ENCODE peak calls at places on chromosomes 13 and 19, in nine cellular contexts. One of them, this sample, is unnamed.

GRCh38 chr19:15154002-15154612 is 46.7 kb downstream of the NOTCH3 start:
- DNase-seq in left lung: no peak
- DNase-seq in CD8-positive, alpha-beta memory T cell: no peak
- DNase-seq in OCI-LY7: peak; percentile 55
- DNase-seq in transverse colon: peak; percentile 38
- DNase-seq in astrocyte: no peak
- DNase-seq in HCT116: peak; percentile 37
- DNase-seq in adrenal gland: no peak
- DNase-seq in pancreas: no peak
- DNase-seq in this sample: no peak

GRCh38 chr19:16608290-16608704 is 19.7 kb downstream of the MED26 start:
- DNase-seq in pancreas: peak; percentile 36
- DNase-seq in adrenal gland: peak; percentile 78
- DNase-seq in transverse colon: peak; percentile 60
- DNase-seq in CD8-positive, alpha-beta memory T cell: no peak
- DNase-seq in astrocyte: peak; percentile 73
- DNase-seq in OCI-LY7: no peak
- DNase-seq in left lung: no peak
- DNase-seq in HCT116: no peak
- DNase-seq in this sample: no peak

GRCh38 chr13:41352935-41353801 is 42.1 kb downstream of the NAA16 start:
- DNase-seq in left lung: no peak
- DNase-seq in transverse colon: no peak
- DNase-seq in pancreas: no peak
- DNase-seq in CD8-positive, alpha-beta memory T cell: peak; percentile 60
- DNase-seq in astrocyte: peak; percentile 15
- DNase-seq in HCT116: peak; percentile 62
- DNase-seq in OCI-LY7: peak; percentile 63
- DNase-seq in adrenal gland: no peak
- DNase-seq in this sample: no peak

GRCh38 chr19:8517551-8518442 is 3.8 kb upstream of the ZNF414 start:
- DNase-seq in adrenal gland: no peak
- DNase-seq in CD8-positive, alpha-beta memory T cell: peak; percentile 65
- DNase-seq in HCT116: no peak
- DNase-seq in transverse colon: no peak
- DNase-seq in astrocyte: no peak
- DNase-seq in OCI-LY7: peak; percentile 52
- DNase-seq in pancreas: no peak
- DNase-seq in left lung: no peak
- DNase-seq in this sample: no peak

GRCh38 chr19:40286674-40287421 is 1.7 kb upstream of the AKT2 start:
- DNase-seq in astrocyte: no peak
- DNase-seq in adrenal gland: no peak
- DNase-seq in OCI-LY7: peak; percentile 39
- DNase-seq in left lung: peak; percentile 8
- DNase-seq in pancreas: no peak
- DNase-seq in HCT116: no peak
- DNase-seq in transverse colon: no peak
- DNase-seq in CD8-positive, alpha-beta memory T cell: no peak
- DNase-seq in this sample: no peak

GRCh38 chr19:36488118-36488815 is 1.1 kb downstream of the ZNF566 start:
- DNase-seq in pancreas: no peak
- DNase-seq in adrenal gland: no peak
- DNase-seq in left lung: no peak
- DNase-seq in CD8-positive, alpha-beta memory T cell: no peak
- DNase-seq in astrocyte: peak; percentile 42
- DNase-seq in transverse colon: no peak
- DNase-seq in OCI-LY7: peak; percentile 26
- DNase-seq in HCT116: no peak
- DNase-seq in this sample: no peak

GRCh38 chr13:66528903-66529576 is 701.1 kb downstream of the PCDH9 start:
- DNase-seq in CD8-positive, alpha-beta memory T cell: no peak
- DNase-seq in left lung: no peak
- DNase-seq in HCT116: no peak
- DNase-seq in transverse colon: no peak
- DNase-seq in pancreas: no peak
- DNase-seq in adrenal gland: no peak
- DNase-seq in astrocyte: peak; percentile 29
- DNase-seq in OCI-LY7: no peak
- DNase-seq in this sample: no peak

GRCh38 chr19:41299755-41300089 is 10.2 kb upstream of the CCDC97 start:
- DNase-seq in OCI-LY7: no peak
- DNase-seq in left lung: no peak
- DNase-seq in transverse colon: peak; percentile 66
- DNase-seq in HCT116: no peak
- DNase-seq in astrocyte: peak; percentile 42
- DNase-seq in adrenal gland: peak; percentile 52
- DNase-seq in CD8-positive, alpha-beta memory T cell: peak; percentile 60
- DNase-seq in pancreas: no peak
- DNase-seq in this sample: peak; percentile 75

GRCh38 chr19:2636897-2637683 is 65.4 kb downstream of the GNG7 start:
- DNase-seq in left lung: peak; percentile 95
- DNase-seq in transverse colon: peak; percentile 67
- DNase-seq in CD8-positive, alpha-beta memory T cell: peak; percentile 74
- DNase-seq in adrenal gland: peak; percentile 56
- DNase-seq in pancreas: peak; percentile 42
- DNase-seq in astrocyte: no peak
- DNase-seq in HCT116: no peak
- DNase-seq in OCI-LY7: peak; percentile 68
- DNase-seq in this sample: peak; percentile 69

GRCh38 chr19:17871878-17872250 is at the start of gene SLC5A5:
- DNase-seq in OCI-LY7: no peak
- DNase-seq in astrocyte: no peak
- DNase-seq in transverse colon: no peak
- DNase-seq in left lung: no peak
- DNase-seq in adrenal gland: no peak
- DNase-seq in pancreas: no peak
- DNase-seq in CD8-positive, alpha-beta memory T cell: peak; percentile 28
- DNase-seq in HCT116: no peak
- DNase-seq in this sample: no peak

GRCh38 chr13:19634129-19634740 is 776 bp downstream of the MPHOSPH8 start:
- DNase-seq in HCT116: no peak
- DNase-seq in CD8-positive, alpha-beta memory T cell: no peak
- DNase-seq in OCI-LY7: peak; percentile 23
- DNase-seq in astrocyte: peak; percentile 45
- DNase-seq in adrenal gland: no peak
- DNase-seq in left lung: no peak
- DNase-seq in transverse colon: peak; percentile 28
- DNase-seq in pancreas: no peak
- DNase-seq in this sample: no peak

GRCh38 chr13:45327253-45327954 is 13.6 kb downstream of the TPT1 start:
- DNase-seq in OCI-LY7: peak; percentile 11
- DNase-seq in CD8-positive, alpha-beta memory T cell: no peak
- DNase-seq in adrenal gland: no peak
- DNase-seq in HCT116: no peak
- DNase-seq in transverse colon: no peak
- DNase-seq in pancreas: no peak
- DNase-seq in astrocyte: no peak
- DNase-seq in left lung: no peak
- DNase-seq in this sample: no peak

GRCh38 chr13:44653261-44653660 is 77.1 kb upstream of the TSC22D1 start:
- DNase-seq in pancreas: no peak
- DNase-seq in astrocyte: peak; percentile 70
- DNase-seq in adrenal gland: peak; percentile 25
- DNase-seq in left lung: no peak
- DNase-seq in CD8-positive, alpha-beta memory T cell: no peak
- DNase-seq in OCI-LY7: no peak
- DNase-seq in transverse colon: no peak
- DNase-seq in HCT116: no peak
- DNase-seq in this sample: no peak

GRCh38 chr13:32212420-32212819 is 102.7 kb downstream of the ZAR1L start:
- DNase-seq in astrocyte: peak; percentile 91
- DNase-seq in CD8-positive, alpha-beta memory T cell: no peak
- DNase-seq in adrenal gland: no peak
- DNase-seq in transverse colon: no peak
- DNase-seq in pancreas: no peak
- DNase-seq in left lung: no peak
- DNase-seq in OCI-LY7: no peak
- DNase-seq in HCT116: no peak
- DNase-seq in this sample: no peak

GRCh38 chr13:22487932-22488331 is 692.8 kb upstream of the SGCG start:
- DNase-seq in OCI-LY7: no peak
- DNase-seq in CD8-positive, alpha-beta memory T cell: no peak
- DNase-seq in transverse colon: no peak
- DNase-seq in pancreas: no peak
- DNase-seq in astrocyte: no peak
- DNase-seq in HCT116: no peak
- DNase-seq in left lung: no peak
- DNase-seq in adrenal gland: no peak
- DNase-seq in this sample: no peak

GRCh38 chr19:1860133-1860775 is 3.1 kb downstream of the KLF16 start:
- DNase-seq in HCT116: no peak
- DNase-seq in CD8-positive, alpha-beta memory T cell: peak; percentile 71
- DNase-seq in pancreas: peak; percentile 68
- DNase-seq in astrocyte: peak; percentile 63
- DNase-seq in adrenal gland: no peak
- DNase-seq in OCI-LY7: peak; percentile 62
- DNase-seq in left lung: no peak
- DNase-seq in transverse colon: peak; percentile 85
- DNase-seq in this sample: no peak

GRCh38 chr19:41588497-41589209 is 12.7 kb downstream of the CEACAM21 start:
- DNase-seq in HCT116: no peak
- DNase-seq in OCI-LY7: peak; percentile 28
- DNase-seq in pancreas: no peak
- DNase-seq in transverse colon: no peak
- DNase-seq in adrenal gland: no peak
- DNase-seq in left lung: no peak
- DNase-seq in CD8-positive, alpha-beta memory T cell: no peak
- DNase-seq in astrocyte: peak; percentile 10
- DNase-seq in this sample: no peak

GRCh38 chr19:38298841-38299680 is 5.0 kb upstream of the C19orf33 start:
- DNase-seq in HCT116: no peak
- DNase-seq in left lung: peak; percentile 22
- DNase-seq in astrocyte: no peak
- DNase-seq in adrenal gland: no peak
- DNase-seq in pancreas: no peak
- DNase-seq in transverse colon: no peak
- DNase-seq in CD8-positive, alpha-beta memory T cell: no peak
- DNase-seq in OCI-LY7: no peak
- DNase-seq in this sample: no peak

GRCh38 chr19:35041548-35042055 is at the start of gene HPN:
- DNase-seq in HCT116: no peak
- DNase-seq in adrenal gland: no peak
- DNase-seq in left lung: peak; percentile 86
- DNase-seq in pancreas: peak; percentile 90
- DNase-seq in OCI-LY7: no peak
- DNase-seq in CD8-positive, alpha-beta memory T cell: no peak
- DNase-seq in astrocyte: no peak
- DNase-seq in transverse colon: no peak
- DNase-seq in this sample: no peak

GRCh38 chr19:35040826-35041547 is 534 bp upstream of the HPN start:
- DNase-seq in OCI-LY7: no peak
- DNase-seq in adrenal gland: peak; percentile 91
- DNase-seq in left lung: peak; percentile 94
- DNase-seq in astrocyte: no peak
- DNase-seq in CD8-positive, alpha-beta memory T cell: no peak
- DNase-seq in pancreas: peak; percentile 96
- DNase-seq in HCT116: no peak
- DNase-seq in transverse colon: peak; percentile 77
- DNase-seq in this sample: peak; percentile 95

GRCh38 chr19:35039881-35040456 is 1.6 kb upstream of the HPN start:
- DNase-seq in astrocyte: no peak
- DNase-seq in pancreas: no peak
- DNase-seq in CD8-positive, alpha-beta memory T cell: no peak
- DNase-seq in transverse colon: no peak
- DNase-seq in left lung: peak; percentile 83
- DNase-seq in HCT116: no peak
- DNase-seq in adrenal gland: no peak
- DNase-seq in OCI-LY7: no peak
- DNase-seq in this sample: no peak

GRCh38 chr19:35038623-35039512 is 2.7 kb upstream of the HPN start:
- DNase-seq in astrocyte: no peak
- DNase-seq in OCI-LY7: no peak
- DNase-seq in CD8-positive, alpha-beta memory T cell: no peak
- DNase-seq in adrenal gland: no peak
- DNase-seq in pancreas: no peak
- DNase-seq in HCT116: no peak
- DNase-seq in transverse colon: no peak
- DNase-seq in left lung: no peak
- DNase-seq in this sample: peak; percentile 34

GRCh38 chr19:35040474-35040825 is 1.1 kb upstream of the HPN start:
- DNase-seq in OCI-LY7: no peak
- DNase-seq in left lung: no peak
- DNase-seq in transverse colon: no peak
- DNase-seq in astrocyte: no peak
- DNase-seq in adrenal gland: no peak
- DNase-seq in pancreas: no peak
- DNase-seq in HCT116: no peak
- DNase-seq in CD8-positive, alpha-beta memory T cell: peak; percentile 23
- DNase-seq in this sample: no peak
- H3K4me1 ChIP-seq in OCI-LY7: peaks cover 12% of the 10 kb centered on the region
- H3K4me1 ChIP-seq in left lung: peaks cover 53% of the 10 kb centered on the region
- H3K4me1 ChIP-seq in transverse colon: peaks cover 37% of the 10 kb centered on the region
- H3K4me1 ChIP-seq in astrocyte: peaks cover 3% of the 10 kb centered on the region
- H3K4me1 ChIP-seq in adrenal gland: peaks cover 21% of the 10 kb centered on the region
- H3K4me1 ChIP-seq in pancreas: peaks cover 8% of the 10 kb centered on the region
- H3K4me1 ChIP-seq in HCT116: no peaks in the 10 kb centered on the region
- H3K4me1 ChIP-seq in CD8-positive, alpha-beta memory T cell: peaks cover 31% of the 10 kb centered on the region
- H3K4me1 ChIP-seq in this sample: peaks cover 58% of the 10 kb centered on the region

DNA sequence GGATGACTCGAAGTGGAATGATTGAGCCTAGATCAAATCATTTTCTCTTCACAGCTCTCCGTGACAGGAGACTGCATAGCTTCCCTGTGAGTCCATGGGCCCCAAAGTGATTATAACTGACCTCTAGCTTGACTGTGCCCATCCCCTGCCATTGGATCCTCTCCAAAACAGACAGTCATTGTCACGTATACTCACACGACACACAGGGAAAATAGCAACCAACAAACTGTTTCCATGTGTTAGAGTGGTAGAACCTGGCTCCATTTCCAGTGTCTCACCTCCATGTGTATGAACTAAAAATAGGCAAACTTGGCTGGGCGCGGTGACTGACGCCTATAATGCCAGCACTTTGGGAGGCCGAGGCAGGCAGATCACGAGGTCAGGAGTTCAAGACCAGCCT is 48.8 kb upstream of the NPAS1 start:
- DNase-seq in left lung: no peak
- DNase-seq in CD8-positive, alpha-beta memory T cell: no peak
- DNase-seq in pancreas: no peak
- DNase-seq in adrenal gland: no peak
- DNase-seq in transverse colon: no peak
- DNase-seq in HCT116: peak; percentile 48
- DNase-seq in OCI-LY7: no peak
- DNase-seq in astrocyte: peak; percentile 30
- DNase-seq in this sample: peak; percentile 66
- H3K4me1 ChIP-seq in left lung: peaks cover 24% of the 10 kb centered on the region
- H3K4me1 ChIP-seq in CD8-positive, alpha-beta memory T cell: peaks cover 26% of the 10 kb centered on the region
- H3K4me1 ChIP-seq in pancreas: peaks cover 10% of the 10 kb centered on the region
- H3K4me1 ChIP-seq in adrenal gland: peaks cover 13% of the 10 kb centered on the region
- H3K4me1 ChIP-seq in transverse colon: peaks cover 33% of the 10 kb centered on the region
- H3K4me1 ChIP-seq in HCT116: peaks cover 64% of the 10 kb centered on the region
- H3K4me1 ChIP-seq in OCI-LY7: no peaks in the 10 kb centered on the region
- H3K4me1 ChIP-seq in astrocyte: peaks cover 31% of the 10 kb centered on the region
- H3K4me1 ChIP-seq in this sample: peaks cover 94% of the 10 kb centered on the region

GRCh38 chr19:4112367-4112766 is 11.6 kb downstream of the MAP2K2 start:
- DNase-seq in CD8-positive, alpha-beta memory T cell: no peak
- DNase-seq in HCT116: no peak
- DNase-seq in transverse colon: no peak
- DNase-seq in adrenal gland: no peak
- DNase-seq in left lung: no peak
- DNase-seq in pancreas: no peak
- DNase-seq in OCI-LY7: no peak
- DNase-seq in astrocyte: no peak
- DNase-seq in this sample: no peak
- H3K4me1 ChIP-seq in CD8-positive, alpha-beta memory T cell: peaks cover 48% of the 10 kb centered on the region
- H3K4me1 ChIP-seq in HCT116: no peaks in the 10 kb centered on the region
- H3K4me1 ChIP-seq in transverse colon: peaks cover 4% of the 10 kb centered on the region
- H3K4me1 ChIP-seq in adrenal gland: peaks cover 8% of the 10 kb centered on the region
- H3K4me1 ChIP-seq in left lung: peaks cover 42% of the 10 kb centered on the region
- H3K4me1 ChIP-seq in pancreas: no peaks in the 10 kb centered on the region
- H3K4me1 ChIP-seq in OCI-LY7: peaks cover 24% of the 10 kb centered on the region
- H3K4me1 ChIP-seq in astrocyte: no peaks in the 10 kb centered on the region
- H3K4me1 ChIP-seq in this sample: peaks cover 45% of the 10 kb centered on the region

GRCh38 chr19:34308381-34309367 is 54.3 kb downstream of the GARRE1 start:
- DNase-seq in pancreas: no peak
- DNase-seq in transverse colon: no peak
- DNase-seq in left lung: no peak
- DNase-seq in HCT116: no peak
- DNase-seq in astrocyte: peak; percentile 29
- DNase-seq in OCI-LY7: peak; percentile 49
- DNase-seq in adrenal gland: no peak
- DNase-seq in CD8-positive, alpha-beta memory T cell: peak; percentile 73
- DNase-seq in this sample: no peak
- H3K4me1 ChIP-seq in pancreas: peaks cover 25% of the 10 kb centered on the region
- H3K4me1 ChIP-seq in transverse colon: peaks cover 66% of the 10 kb centered on the region
- H3K4me1 ChIP-seq in left lung: peaks cover 9% of the 10 kb centered on the region
- H3K4me1 ChIP-seq in HCT116: peaks cover 8% of the 10 kb centered on the region
- H3K4me1 ChIP-seq in astrocyte: peaks cover 9% of the 10 kb centered on the region
- H3K4me1 ChIP-seq in OCI-LY7: peaks cover 78% of the 10 kb centered on the region
- H3K4me1 ChIP-seq in adrenal gland: no peaks in the 10 kb centered on the region
- H3K4me1 ChIP-seq in CD8-positive, alpha-beta memory T cell: peaks cover 41% of the 10 kb centered on the region
- H3K4me1 ChIP-seq in this sample: peaks cover 73% of the 10 kb centered on the region